ENCODE peak calls at places on chromosomes 6 and 20, in six cellular contexts. One of them, this sample, is unnamed.

GRCh38 chr6:35391240-35391968 is 49.0 kb downstream of the PPARD start:
- DNase-seq in tibial nerve: no peak
- DNase-seq in ACHN: peak
- DNase-seq in neural progenitor cell: no peak
- DNase-seq in COR-L47: no peak
- DNase-seq in activated CD4-positive, alpha-beta memory T cell treated with anti-CD3 and anti-CD28 coated beads for 36 hours: peak
- DNase-seq in this sample: no peak

GRCh38 chr20:59933296-59933848 is at the start of gene SYCP2:
- DNase-seq in tibial nerve: no peak
- DNase-seq in ACHN: no peak
- DNase-seq in neural progenitor cell: no peak
- DNase-seq in COR-L47: no peak
- DNase-seq in activated CD4-positive, alpha-beta memory T cell treated with anti-CD3 and anti-CD28 coated beads for 36 hours: peak
- DNase-seq in this sample: peak

GRCh38 chr6:149031545-149032317 is 284.9 kb downstream of the UST start:
- DNase-seq in tibial nerve: no peak
- DNase-seq in ACHN: peak
- DNase-seq in neural progenitor cell: no peak
- DNase-seq in COR-L47: no peak
- DNase-seq in activated CD4-positive, alpha-beta memory T cell treated with anti-CD3 and anti-CD28 coated beads for 36 hours: peak
- DNase-seq in this sample: no peak

GRCh38 chr6:35044145-35044745 is 96.9 kb downstream of the TCP11 start:
- DNase-seq in tibial nerve: no peak
- DNase-seq in ACHN: no peak
- DNase-seq in neural progenitor cell: peak
- DNase-seq in COR-L47: peak
- DNase-seq in activated CD4-positive, alpha-beta memory T cell treated with anti-CD3 and anti-CD28 coated beads for 36 hours: no peak
- DNase-seq in this sample: no peak

GRCh38 chr6:111710911-111711310 is 105.2 kb upstream of the TRAF3IP2 start:
- DNase-seq in tibial nerve: no peak
- DNase-seq in ACHN: no peak
- DNase-seq in neural progenitor cell: no peak
- DNase-seq in COR-L47: no peak
- DNase-seq in activated CD4-positive, alpha-beta memory T cell treated with anti-CD3 and anti-CD28 coated beads for 36 hours: no peak
- DNase-seq in this sample: no peak

GRCh38 chr20:63819224-63819917 is 11.7 kb downstream of the ZBTB46 start:
- DNase-seq in tibial nerve: no peak
- DNase-seq in ACHN: no peak
- DNase-seq in neural progenitor cell: no peak
- DNase-seq in COR-L47: no peak
- DNase-seq in activated CD4-positive, alpha-beta memory T cell treated with anti-CD3 and anti-CD28 coated beads for 36 hours: no peak
- DNase-seq in this sample: no peak

GRCh38 chr6:150528648-150529285 is 70.9 kb upstream of the PLEKHG1 start:
- DNase-seq in tibial nerve: peak
- DNase-seq in ACHN: peak
- DNase-seq in neural progenitor cell: peak
- DNase-seq in COR-L47: no peak
- DNase-seq in activated CD4-positive, alpha-beta memory T cell treated with anti-CD3 and anti-CD28 coated beads for 36 hours: no peak
- DNase-seq in this sample: no peak

GRCh38 chr6:32952817-32953739 is at the start of gene HLA-DMA:
- DNase-seq in tibial nerve: peak
- DNase-seq in ACHN: peak
- DNase-seq in neural progenitor cell: peak
- DNase-seq in COR-L47: no peak
- DNase-seq in activated CD4-positive, alpha-beta memory T cell treated with anti-CD3 and anti-CD28 coated beads for 36 hours: peak
- DNase-seq in this sample: peak

GRCh38 chr6:3355358-3356055 is 96.8 kb downstream of the PSMG4 start:
- DNase-seq in tibial nerve: peak
- DNase-seq in ACHN: peak
- DNase-seq in neural progenitor cell: peak
- DNase-seq in COR-L47: no peak
- DNase-seq in activated CD4-positive, alpha-beta memory T cell treated with anti-CD3 and anti-CD28 coated beads for 36 hours: peak
- DNase-seq in this sample: peak

GRCh38 chr20:62499758-62500236 is 24.0 kb upstream of the GATA5 start:
- DNase-seq in tibial nerve: no peak
- DNase-seq in ACHN: no peak
- DNase-seq in neural progenitor cell: no peak
- DNase-seq in COR-L47: no peak
- DNase-seq in activated CD4-positive, alpha-beta memory T cell treated with anti-CD3 and anti-CD28 coated beads for 36 hours: no peak
- DNase-seq in this sample: no peak

GRCh38 chr6:137044366-137045220 is at the start of gene IL20RA:
- DNase-seq in tibial nerve: no peak
- DNase-seq in ACHN: peak
- DNase-seq in neural progenitor cell: peak
- DNase-seq in COR-L47: peak
- DNase-seq in activated CD4-positive, alpha-beta memory T cell treated with anti-CD3 and anti-CD28 coated beads for 36 hours: no peak
- DNase-seq in this sample: no peak

GRCh38 chr6:170037541-170038250 is 253.2 kb downstream of the DLL1 start:
- DNase-seq in tibial nerve: no peak
- DNase-seq in ACHN: no peak
- DNase-seq in neural progenitor cell: no peak
- DNase-seq in COR-L47: no peak
- DNase-seq in activated CD4-positive, alpha-beta memory T cell treated with anti-CD3 and anti-CD28 coated beads for 36 hours: no peak
- DNase-seq in this sample: no peak

GRCh38 chr6:47520282-47520681 is 42.7 kb downstream of the CD2AP start:
- DNase-seq in tibial nerve: no peak
- DNase-seq in ACHN: no peak
- DNase-seq in neural progenitor cell: no peak
- DNase-seq in COR-L47: no peak
- DNase-seq in activated CD4-positive, alpha-beta memory T cell treated with anti-CD3 and anti-CD28 coated beads for 36 hours: no peak
- DNase-seq in this sample: peak

GRCh38 chr6:124223596-124223995 is 419.9 kb downstream of the NKAIN2 start:
- DNase-seq in tibial nerve: no peak
- DNase-seq in ACHN: peak
- DNase-seq in neural progenitor cell: no peak
- DNase-seq in COR-L47: no peak
- DNase-seq in activated CD4-positive, alpha-beta memory T cell treated with anti-CD3 and anti-CD28 coated beads for 36 hours: no peak
- DNase-seq in this sample: no peak

GRCh38 chr6:119444642-119445557 is 95.3 kb upstream of the MAN1A1 start:
- DNase-seq in tibial nerve: no peak
- DNase-seq in ACHN: no peak
- DNase-seq in neural progenitor cell: no peak
- DNase-seq in COR-L47: no peak
- DNase-seq in activated CD4-positive, alpha-beta memory T cell treated with anti-CD3 and anti-CD28 coated beads for 36 hours: no peak
- DNase-seq in this sample: no peak

GRCh38 chr20:37517371-37517748 is 3.7 kb upstream of the NNAT start:
- DNase-seq in tibial nerve: no peak
- DNase-seq in ACHN: no peak
- DNase-seq in neural progenitor cell: no peak
- DNase-seq in COR-L47: no peak
- DNase-seq in activated CD4-positive, alpha-beta memory T cell treated with anti-CD3 and anti-CD28 coated beads for 36 hours: no peak
- DNase-seq in this sample: peak

GRCh38 chr20:32626859-32627636 is 41.9 kb upstream of the NOL4L start:
- DNase-seq in tibial nerve: no peak
- DNase-seq in ACHN: no peak
- DNase-seq in neural progenitor cell: no peak
- DNase-seq in COR-L47: peak
- DNase-seq in activated CD4-positive, alpha-beta memory T cell treated with anti-CD3 and anti-CD28 coated beads for 36 hours: peak
- DNase-seq in this sample: no peak

GRCh38 chr20:62583424-62583920 is 58.8 kb upstream of the SLCO4A1 start:
- DNase-seq in tibial nerve: no peak
- DNase-seq in ACHN: no peak
- DNase-seq in neural progenitor cell: peak
- DNase-seq in COR-L47: no peak
- DNase-seq in activated CD4-positive, alpha-beta memory T cell treated with anti-CD3 and anti-CD28 coated beads for 36 hours: no peak
- DNase-seq in this sample: no peak

GRCh38 chr6:160400426-160400825 is 52.2 kb downstream of the SLC22A3 start:
- DNase-seq in tibial nerve: no peak
- DNase-seq in ACHN: no peak
- DNase-seq in neural progenitor cell: no peak
- DNase-seq in COR-L47: no peak
- DNase-seq in activated CD4-positive, alpha-beta memory T cell treated with anti-CD3 and anti-CD28 coated beads for 36 hours: no peak
- DNase-seq in this sample: no peak

GRCh38 chr6:157045831-157046454 is 268.8 kb downstream of the ARID1B start:
- DNase-seq in tibial nerve: no peak
- DNase-seq in ACHN: peak
- DNase-seq in neural progenitor cell: peak
- DNase-seq in COR-L47: no peak
- DNase-seq in activated CD4-positive, alpha-beta memory T cell treated with anti-CD3 and anti-CD28 coated beads for 36 hours: no peak
- DNase-seq in this sample: peak

GRCh38 chr20:56487216-56487615 is 18.8 kb downstream of the RTF2 start:
- DNase-seq in tibial nerve: no peak
- DNase-seq in ACHN: no peak
- DNase-seq in neural progenitor cell: no peak
- DNase-seq in COR-L47: no peak
- DNase-seq in activated CD4-positive, alpha-beta memory T cell treated with anti-CD3 and anti-CD28 coated beads for 36 hours: no peak
- DNase-seq in this sample: no peak

GRCh38 chr6:84554069-84554468 is 210.3 kb downstream of the TBX18 start:
- DNase-seq in tibial nerve: no peak
- DNase-seq in ACHN: no peak
- DNase-seq in neural progenitor cell: no peak
- DNase-seq in COR-L47: no peak
- DNase-seq in activated CD4-positive, alpha-beta memory T cell treated with anti-CD3 and anti-CD28 coated beads for 36 hours: no peak
- DNase-seq in this sample: no peak

GRCh38 chr6:136975089-136975715 is 53.1 kb downstream of the SLC35D3 start:
- DNase-seq in tibial nerve: no peak
- DNase-seq in ACHN: no peak
- DNase-seq in neural progenitor cell: no peak
- DNase-seq in COR-L47: no peak
- DNase-seq in activated CD4-positive, alpha-beta memory T cell treated with anti-CD3 and anti-CD28 coated beads for 36 hours: no peak
- DNase-seq in this sample: no peak

GRCh38 chr20:611047-611842 is 1.1 kb upstream of the TCF15 start:
- DNase-seq in tibial nerve: no peak
- DNase-seq in ACHN: no peak
- DNase-seq in neural progenitor cell: no peak
- DNase-seq in COR-L47: no peak
- DNase-seq in activated CD4-positive, alpha-beta memory T cell treated with anti-CD3 and anti-CD28 coated beads for 36 hours: no peak
- DNase-seq in this sample: no peak

GRCh38 chr6:17101422-17102257 is at the start of gene STMND1:
- DNase-seq in tibial nerve: no peak
- DNase-seq in ACHN: peak
- DNase-seq in neural progenitor cell: peak
- DNase-seq in COR-L47: peak
- DNase-seq in activated CD4-positive, alpha-beta memory T cell treated with anti-CD3 and anti-CD28 coated beads for 36 hours: peak
- DNase-seq in this sample: peak

GRCh38 chr20:62603021-62603906 is 39.0 kb upstream of the SLCO4A1 start:
- DNase-seq in tibial nerve: no peak
- DNase-seq in ACHN: peak
- DNase-seq in neural progenitor cell: no peak
- DNase-seq in COR-L47: peak
- DNase-seq in activated CD4-positive, alpha-beta memory T cell treated with anti-CD3 and anti-CD28 coated beads for 36 hours: peak
- DNase-seq in this sample: no peak

GRCh38 chr6:66663127-66663526 is 956.1 kb upstream of the EYS start:
- DNase-seq in tibial nerve: no peak
- DNase-seq in ACHN: no peak
- DNase-seq in neural progenitor cell: peak
- DNase-seq in COR-L47: no peak
- DNase-seq in activated CD4-positive, alpha-beta memory T cell treated with anti-CD3 and anti-CD28 coated beads for 36 hours: no peak
- DNase-seq in this sample: no peak

GRCh38 chr20:43969069-43969468 is 54.4 kb downstream of the TOX2 start:
- DNase-seq in tibial nerve: no peak
- DNase-seq in ACHN: no peak
- DNase-seq in neural progenitor cell: no peak
- DNase-seq in COR-L47: no peak
- DNase-seq in activated CD4-positive, alpha-beta memory T cell treated with anti-CD3 and anti-CD28 coated beads for 36 hours: no peak
- DNase-seq in this sample: no peak

GRCh38 chr20:9035129-9035528 is 33.8 kb upstream of the PLCB4 start:
- DNase-seq in tibial nerve: no peak
- DNase-seq in ACHN: peak
- DNase-seq in neural progenitor cell: no peak
- DNase-seq in COR-L47: no peak
- DNase-seq in activated CD4-positive, alpha-beta memory T cell treated with anti-CD3 and anti-CD28 coated beads for 36 hours: no peak
- DNase-seq in this sample: peak

GRCh38 chr6:35474129-35474977 is 6.2 kb downstream of the RPL10A start:
- DNase-seq in tibial nerve: no peak
- DNase-seq in ACHN: no peak
- DNase-seq in neural progenitor cell: no peak
- DNase-seq in COR-L47: no peak
- DNase-seq in activated CD4-positive, alpha-beta memory T cell treated with anti-CD3 and anti-CD28 coated beads for 36 hours: no peak
- DNase-seq in this sample: peak

GRCh38 chr6:136035378-136036070 is 184.0 kb downstream of the PDE7B start:
- DNase-seq in tibial nerve: no peak
- DNase-seq in ACHN: no peak
- DNase-seq in neural progenitor cell: no peak
- DNase-seq in COR-L47: no peak
- DNase-seq in activated CD4-positive, alpha-beta memory T cell treated with anti-CD3 and anti-CD28 coated beads for 36 hours: no peak
- DNase-seq in this sample: no peak

GRCh38 chr6:36289281-36290018 is 19.6 kb downstream of the PNPLA1 start:
- DNase-seq in tibial nerve: no peak
- DNase-seq in ACHN: no peak
- DNase-seq in neural progenitor cell: peak
- DNase-seq in COR-L47: peak
- DNase-seq in activated CD4-positive, alpha-beta memory T cell treated with anti-CD3 and anti-CD28 coated beads for 36 hours: no peak
- DNase-seq in this sample: peak